ENCODE peak calls at places on chromosomes 3 and 15, in ten cellular contexts. One of them, this sample, is unnamed.

GRCh38 chr3:180275176-180275575 is 238.4 kb upstream of the PEX5L start:
- DNase-seq in fibroblast of lung: no peak
- DNase-seq in ovary: no peak
- DNase-seq in spleen: no peak
- DNase-seq in HCT116: no peak
- DNase-seq in heart right ventricle: no peak
- DNase-seq in psoas muscle: no peak
- DNase-seq in endodermal cell: no peak
- DNase-seq in sigmoid colon: no peak
- DNase-seq in right lobe of liver: no peak
- DNase-seq in this sample: no peak

GRCh38 chr3:165852710-165853109 is 15.5 kb upstream of the BCHE start:
- DNase-seq in fibroblast of lung: peak; percentile 45
- DNase-seq in ovary: no peak
- DNase-seq in spleen: no peak
- DNase-seq in HCT116: no peak
- DNase-seq in heart right ventricle: no peak
- DNase-seq in psoas muscle: no peak
- DNase-seq in endodermal cell: no peak
- DNase-seq in sigmoid colon: no peak
- DNase-seq in right lobe of liver: no peak
- DNase-seq in this sample: no peak

GRCh38 chr15:42544858-42545629 is 3.5 kb downstream of the LRRC57 start:
- DNase-seq in fibroblast of lung: no peak
- DNase-seq in ovary: no peak
- DNase-seq in spleen: no peak
- DNase-seq in HCT116: no peak
- DNase-seq in heart right ventricle: no peak
- DNase-seq in psoas muscle: no peak
- DNase-seq in endodermal cell: no peak
- DNase-seq in sigmoid colon: no peak
- DNase-seq in right lobe of liver: no peak
- DNase-seq in this sample: no peak

GRCh38 chr3:195587824-195588223 is 4.1 kb upstream of the APOD start:
- DNase-seq in fibroblast of lung: no peak
- DNase-seq in ovary: no peak
- DNase-seq in spleen: no peak
- DNase-seq in HCT116: no peak
- DNase-seq in heart right ventricle: no peak
- DNase-seq in psoas muscle: no peak
- DNase-seq in endodermal cell: no peak
- DNase-seq in sigmoid colon: no peak
- DNase-seq in right lobe of liver: no peak
- DNase-seq in this sample: no peak

GRCh38 chr15:67433495-67434099 is 87.3 kb upstream of the C15orf61 start:
- DNase-seq in fibroblast of lung: peak; percentile 41
- DNase-seq in ovary: peak; percentile 56
- DNase-seq in spleen: no peak
- DNase-seq in HCT116: peak; percentile 27
- DNase-seq in heart right ventricle: peak; percentile 29
- DNase-seq in psoas muscle: no peak
- DNase-seq in endodermal cell: peak; percentile 88
- DNase-seq in sigmoid colon: peak; percentile 69
- DNase-seq in right lobe of liver: peak; percentile 36
- DNase-seq in this sample: peak; percentile 63

GRCh38 chr3:123291404-123291803 is 89.7 kb downstream of the SEC22A start:
- DNase-seq in fibroblast of lung: no peak
- DNase-seq in ovary: no peak
- DNase-seq in spleen: no peak
- DNase-seq in HCT116: no peak
- DNase-seq in heart right ventricle: no peak
- DNase-seq in psoas muscle: no peak
- DNase-seq in endodermal cell: peak; percentile 29
- DNase-seq in sigmoid colon: peak; percentile 41
- DNase-seq in right lobe of liver: no peak
- DNase-seq in this sample: no peak

GRCh38 chr3:106114220-106114619 is 245.4 kb upstream of the CBLB start:
- DNase-seq in fibroblast of lung: peak; percentile 56
- DNase-seq in ovary: no peak
- DNase-seq in spleen: no peak
- DNase-seq in HCT116: no peak
- DNase-seq in heart right ventricle: no peak
- DNase-seq in psoas muscle: no peak
- DNase-seq in endodermal cell: no peak
- DNase-seq in sigmoid colon: no peak
- DNase-seq in right lobe of liver: no peak
- DNase-seq in this sample: no peak

GRCh38 chr3:150483226-150483625 is 63.1 kb downstream of the SERP1 start:
- DNase-seq in fibroblast of lung: no peak
- DNase-seq in ovary: no peak
- DNase-seq in spleen: no peak
- DNase-seq in HCT116: no peak
- DNase-seq in heart right ventricle: no peak
- DNase-seq in psoas muscle: no peak
- DNase-seq in endodermal cell: no peak
- DNase-seq in sigmoid colon: no peak
- DNase-seq in right lobe of liver: no peak
- DNase-seq in this sample: no peak

GRCh38 chr15:59611277-59612260 is at the start of gene GCNT3:
- DNase-seq in fibroblast of lung: peak; percentile 8
- DNase-seq in ovary: no peak
- DNase-seq in spleen: no peak
- DNase-seq in HCT116: peak; percentile 32
- DNase-seq in heart right ventricle: no peak
- DNase-seq in psoas muscle: no peak
- DNase-seq in endodermal cell: no peak
- DNase-seq in sigmoid colon: no peak
- DNase-seq in right lobe of liver: no peak
- DNase-seq in this sample: peak; percentile 34

GRCh38 chr3:23713641-23714040 is 92.1 kb upstream of the UBE2E1 start:
- DNase-seq in fibroblast of lung: peak; percentile 87
- DNase-seq in ovary: no peak
- DNase-seq in spleen: no peak
- DNase-seq in HCT116: no peak
- DNase-seq in heart right ventricle: no peak
- DNase-seq in psoas muscle: no peak
- DNase-seq in endodermal cell: no peak
- DNase-seq in sigmoid colon: no peak
- DNase-seq in right lobe of liver: no peak
- DNase-seq in this sample: no peak

GRCh38 chr3:179801263-179801662 is 148.4 kb downstream of the USP13 start:
- DNase-seq in fibroblast of lung: peak; percentile 68
- DNase-seq in ovary: no peak
- DNase-seq in spleen: no peak
- DNase-seq in HCT116: no peak
- DNase-seq in heart right ventricle: no peak
- DNase-seq in psoas muscle: no peak
- DNase-seq in endodermal cell: no peak
- DNase-seq in sigmoid colon: no peak
- DNase-seq in right lobe of liver: no peak
- DNase-seq in this sample: peak; percentile 6

GRCh38 chr15:101441706-101442105 is 47.8 kb downstream of the PCSK6 start:
- DNase-seq in fibroblast of lung: no peak
- DNase-seq in ovary: no peak
- DNase-seq in spleen: no peak
- DNase-seq in HCT116: no peak
- DNase-seq in heart right ventricle: no peak
- DNase-seq in psoas muscle: no peak
- DNase-seq in endodermal cell: peak; percentile 24
- DNase-seq in sigmoid colon: peak; percentile 33
- DNase-seq in right lobe of liver: no peak
- DNase-seq in this sample: no peak

GRCh38 chr3:32860499-32860898 is 42.7 kb downstream of the TRIM71 start:
- DNase-seq in fibroblast of lung: no peak
- DNase-seq in ovary: no peak
- DNase-seq in spleen: no peak
- DNase-seq in HCT116: no peak
- DNase-seq in heart right ventricle: no peak
- DNase-seq in psoas muscle: no peak
- DNase-seq in endodermal cell: no peak
- DNase-seq in sigmoid colon: no peak
- DNase-seq in right lobe of liver: no peak
- DNase-seq in this sample: no peak

GRCh38 chr3:32859604-32860237 is 41.9 kb downstream of the TRIM71 start:
- DNase-seq in fibroblast of lung: no peak
- DNase-seq in ovary: no peak
- DNase-seq in spleen: no peak
- DNase-seq in HCT116: no peak
- DNase-seq in heart right ventricle: no peak
- DNase-seq in psoas muscle: no peak
- DNase-seq in endodermal cell: no peak
- DNase-seq in sigmoid colon: no peak
- DNase-seq in right lobe of liver: no peak
- DNase-seq in this sample: no peak

GRCh38 chr3:32862247-32863013 is 44.6 kb downstream of the TRIM71 start:
- DNase-seq in fibroblast of lung: no peak
- DNase-seq in ovary: no peak
- DNase-seq in spleen: no peak
- DNase-seq in HCT116: no peak
- DNase-seq in heart right ventricle: no peak
- DNase-seq in psoas muscle: no peak
- DNase-seq in endodermal cell: no peak
- DNase-seq in sigmoid colon: no peak
- DNase-seq in right lobe of liver: no peak
- DNase-seq in this sample: no peak

GRCh38 chr3:32865364-32865763 is 47.6 kb downstream of the TRIM71 start:
- DNase-seq in fibroblast of lung: peak; percentile 20
- DNase-seq in ovary: no peak
- DNase-seq in spleen: no peak
- DNase-seq in HCT116: no peak
- DNase-seq in heart right ventricle: no peak
- DNase-seq in psoas muscle: no peak
- DNase-seq in endodermal cell: no peak
- DNase-seq in sigmoid colon: no peak
- DNase-seq in right lobe of liver: no peak
- DNase-seq in this sample: peak; percentile 9

GRCh38 chr3:32861681-32862080 is 43.9 kb downstream of the TRIM71 start:
- DNase-seq in fibroblast of lung: no peak
- DNase-seq in ovary: no peak
- DNase-seq in spleen: no peak
- DNase-seq in HCT116: no peak
- DNase-seq in heart right ventricle: no peak
- DNase-seq in psoas muscle: no peak
- DNase-seq in endodermal cell: no peak
- DNase-seq in sigmoid colon: no peak
- DNase-seq in right lobe of liver: no peak
- DNase-seq in this sample: no peak
- H3K27ac ChIP-seq in fibroblast of lung: no peak overlapping the region
- H3K27ac ChIP-seq in ovary: no peak overlapping the region
- H3K27ac ChIP-seq in spleen: no peak overlapping the region
- H3K27ac ChIP-seq in HCT116: no peak overlapping the region
- H3K27ac ChIP-seq in heart right ventricle: no peak overlapping the region
- H3K27ac ChIP-seq in psoas muscle: no peak overlapping the region
- H3K27ac ChIP-seq in endodermal cell: no peak overlapping the region
- H3K27ac ChIP-seq in sigmoid colon: no peak overlapping the region
- H3K27ac ChIP-seq in right lobe of liver: no peak overlapping the region
- H3K27ac ChIP-seq in this sample: no peak overlapping the region

DNA sequence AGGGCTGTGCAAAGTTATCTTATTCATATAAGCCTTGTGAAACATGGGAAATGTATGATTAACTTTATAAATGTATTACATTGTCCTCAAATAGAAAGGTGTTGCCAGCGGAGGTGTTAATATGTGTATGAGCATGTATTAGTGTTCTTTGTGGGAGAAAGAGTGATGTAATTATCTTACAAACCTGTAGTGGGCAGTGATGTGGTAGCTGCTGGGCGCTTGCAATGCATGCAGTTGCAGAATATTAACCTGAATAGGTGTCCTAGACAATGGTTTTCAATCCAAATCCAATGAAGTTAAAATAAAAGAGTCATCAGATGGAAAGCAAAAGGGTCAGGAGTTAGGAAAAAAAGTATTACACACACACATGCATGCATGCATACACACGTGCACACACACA is 881.3 kb upstream of the CADM2 start:
- DNase-seq in fibroblast of lung: no peak
- DNase-seq in ovary: no peak
- DNase-seq in spleen: no peak
- DNase-seq in HCT116: no peak
- DNase-seq in heart right ventricle: no peak
- DNase-seq in psoas muscle: no peak
- DNase-seq in endodermal cell: no peak
- DNase-seq in sigmoid colon: no peak
- DNase-seq in right lobe of liver: no peak
- DNase-seq in this sample: no peak
- TF ChIP-seq CTCF in fibroblast of lung: no peak
- TF ChIP-seq CTCF in ovary: no peak
- TF ChIP-seq CTCF in spleen: no peak
- TF ChIP-seq CTCF in HCT116: no peak
- TF ChIP-seq CTCF in heart right ventricle: no peak
- TF ChIP-seq CTCF in psoas muscle: no peak
- TF ChIP-seq CTCF in endodermal cell: peak; percentile 75
- TF ChIP-seq CTCF in sigmoid colon: no peak
- TF ChIP-seq CTCF in right lobe of liver: no peak
- TF ChIP-seq CTCF in this sample: no peak

DNA sequence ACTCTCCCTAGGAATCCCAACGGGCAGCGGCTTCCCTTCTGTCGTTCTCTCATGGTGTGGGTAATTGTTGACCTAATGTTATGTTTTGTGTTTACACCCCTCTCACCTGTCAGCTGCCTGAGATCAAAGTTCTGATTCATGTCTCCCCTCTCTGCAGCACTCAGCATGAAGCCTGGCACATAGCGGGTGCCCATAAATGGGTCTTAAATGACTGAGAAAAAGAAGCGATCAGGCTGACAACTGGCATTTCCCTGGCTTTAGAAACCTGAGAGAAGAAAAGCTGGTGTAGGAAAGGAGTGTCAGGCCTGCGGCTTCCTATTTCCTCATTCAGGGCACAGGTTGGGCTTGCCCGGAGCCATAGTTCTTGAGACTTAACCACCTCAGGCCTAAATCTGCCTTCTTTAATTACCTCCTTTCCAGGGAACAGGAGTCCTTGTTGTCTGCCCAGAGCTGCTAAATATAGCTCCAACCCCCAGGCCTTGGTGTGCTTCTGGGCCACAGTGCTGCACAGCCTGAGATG is 31.8 kb downstream of the LPP start:
- DNase-seq in fibroblast of lung: peak; percentile 56
- DNase-seq in ovary: no peak
- DNase-seq in spleen: peak; percentile 78
- DNase-seq in HCT116: no peak
- DNase-seq in heart right ventricle: no peak
- DNase-seq in psoas muscle: peak; percentile 71
- DNase-seq in endodermal cell: no peak
- DNase-seq in sigmoid colon: no peak
- DNase-seq in right lobe of liver: no peak
- DNase-seq in this sample: no peak
- H3K27ac ChIP-seq in fibroblast of lung: no peak overlapping the region
- H3K27ac ChIP-seq in ovary: no peak overlapping the region
- H3K27ac ChIP-seq in spleen: peak overlapping the region; percentile 38
- H3K27ac ChIP-seq in HCT116: no peak overlapping the region
- H3K27ac ChIP-seq in heart right ventricle: peak overlapping the region; percentile 66
- H3K27ac ChIP-seq in psoas muscle: peak overlapping the region; percentile 92
- H3K27ac ChIP-seq in endodermal cell: peak overlapping the region; percentile 58
- H3K27ac ChIP-seq in sigmoid colon: peak overlapping the region; percentile 89
- H3K27ac ChIP-seq in right lobe of liver: peak overlapping the region; percentile 50
- H3K27ac ChIP-seq in this sample: no peak overlapping the region

DNA sequence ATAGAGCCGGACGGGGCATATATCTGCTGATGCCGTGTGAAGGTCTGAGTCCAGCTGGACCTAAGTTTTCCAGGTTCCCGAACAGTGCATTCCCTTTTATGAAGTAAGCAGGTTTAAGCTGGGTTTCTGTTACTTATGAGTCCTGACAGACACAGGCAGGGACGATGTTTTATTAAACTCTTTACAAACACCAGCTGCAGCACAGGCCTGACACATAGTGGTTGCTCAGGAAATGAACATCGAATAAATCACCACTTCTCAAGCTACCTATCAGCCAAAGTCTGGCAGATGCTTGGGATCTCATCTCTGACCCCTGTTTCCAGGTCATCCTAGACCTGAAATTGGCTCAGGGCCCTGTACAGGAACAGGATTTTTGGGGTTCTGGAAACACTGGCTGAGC is 50.9 kb upstream of the RAD18 start:
- DNase-seq in fibroblast of lung: peak; percentile 13
- DNase-seq in ovary: no peak
- DNase-seq in spleen: no peak
- DNase-seq in HCT116: no peak
- DNase-seq in heart right ventricle: no peak
- DNase-seq in psoas muscle: no peak
- DNase-seq in endodermal cell: peak; percentile 27
- DNase-seq in sigmoid colon: no peak
- DNase-seq in right lobe of liver: no peak
- DNase-seq in this sample: no peak
- TF ChIP-seq CTCF in fibroblast of lung: no peak
- TF ChIP-seq CTCF in ovary: no peak
- TF ChIP-seq CTCF in spleen: no peak
- TF ChIP-seq CTCF in HCT116: no peak
- TF ChIP-seq CTCF in heart right ventricle: peak; percentile 11
- TF ChIP-seq CTCF in psoas muscle: no peak
- TF ChIP-seq CTCF in endodermal cell: no peak
- TF ChIP-seq CTCF in sigmoid colon: no peak
- TF ChIP-seq CTCF in right lobe of liver: no peak
- TF ChIP-seq CTCF in this sample: no peak

This sample was measured in RWPE1.